ENCODE peak calls at places on chromosomes 4 and X, in six cellular contexts. Q, H, I, V, E and A are unnamed samples. For H3K4me1, the result is how much of the 10 kb centered on the place peaks cover.

GRCh38 chrX:39253551-39253950 is 452.3 kb downstream of the MID1IP1 start:
- DNase-seq in Q (no peak), H (no peak), I (peak), V (no peak), E (no peak), A (no peak)

GRCh38 chr4:71231073-71231752 is 107.6 kb upstream of the SLC4A4 start:
- DNase-seq in Q (no peak), H (peak), I (peak), V (peak), E (no peak), A (peak)

GRCh38 chr4:177313263-177313662 is 3.6 kb downstream of the NEIL3 start:
- DNase-seq in Q (no peak), H (peak), I (peak), V (no peak), E (no peak), A (no peak)

GRCh38 chr4:86816463-86817107 is 32.6 kb downstream of the SLC10A6 start:
- DNase-seq in Q (no peak), H (peak), I (peak), V (no peak), E (no peak), A (no peak)

GRCh38 chrX:21295246-21295820 is 78.9 kb upstream of the CNKSR2 start:
- DNase-seq in Q (no peak), H (no peak), I (no peak), V (no peak), E (no peak), A (no peak)

GRCh38 chr4:82431831-82432230 is 1.4 kb downstream of the ENOPH1 start:
- DNase-seq in Q (no peak), H (no peak), I (no peak), V (no peak), E (no peak), A (no peak)

GRCh38 chr4:158176776-158177175 is 4.0 kb upstream of the GASK1B start:
- DNase-seq in Q (no peak), H (no peak), I (no peak), V (no peak), E (no peak), A (no peak)

GRCh38 chr4:52196606-52197130 is 145.6 kb downstream of the SPATA18 start:
- DNase-seq in Q (no peak), H (no peak), I (no peak), V (no peak), E (no peak), A (no peak)

GRCh38 chr4:7365472-7366179 is 69.1 kb downstream of the PSAPL1 start:
- DNase-seq in Q (no peak), H (no peak), I (peak), V (no peak), E (no peak), A (no peak)

DNA sequence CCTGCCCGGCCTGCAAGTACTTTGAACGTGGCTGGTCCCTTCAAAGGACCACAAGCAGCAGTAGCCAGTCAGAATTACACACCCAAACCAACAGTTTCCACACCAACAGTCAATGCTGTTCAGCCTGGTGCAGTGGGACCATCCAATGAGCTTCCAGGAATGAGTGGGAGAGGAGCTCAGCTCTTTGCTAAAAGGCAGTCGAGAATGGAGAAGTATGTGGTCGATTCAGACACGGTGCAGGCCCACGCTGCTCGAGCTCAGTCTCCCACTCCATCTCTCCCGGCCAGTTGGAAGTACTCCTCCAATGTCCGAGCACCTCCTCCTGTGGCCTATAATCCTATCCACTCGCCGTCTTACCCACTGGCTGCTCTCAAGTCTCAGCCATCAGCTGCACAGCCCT is 104.4 kb upstream of the MYOZ2 start:
- DNase-seq in Q (no peak), H (no peak), I (no peak), V (no peak), E (no peak), A (no peak)
- H3K4me3 ChIP-seq in Q (no peak), H (no peak), I (no peak), V (no peak), E (no peak), A (no peak)

GRCh38 chrX:9825966-9826365 is 39.7 kb downstream of the SHROOM2 start:
- DNase-seq in Q (no peak), H (no peak), I (no peak), V (no peak), E (no peak), A (no peak)

GRCh38 chrX:9825129-9825865 is 39.1 kb downstream of the SHROOM2 start:
- DNase-seq in Q (no peak), H (peak), I (no peak), V (no peak), E (no peak), A (no peak)

GRCh38 chrX:9816094-9816700 is 30.0 kb downstream of the SHROOM2 start:
- DNase-seq in Q (no peak), H (no peak), I (no peak), V (no peak), E (no peak), A (no peak)

GRCh38 chrX:9824554-9824953 is 38.3 kb downstream of the SHROOM2 start:
- DNase-seq in Q (no peak), H (no peak), I (no peak), V (peak), E (no peak), A (no peak)

DNA sequence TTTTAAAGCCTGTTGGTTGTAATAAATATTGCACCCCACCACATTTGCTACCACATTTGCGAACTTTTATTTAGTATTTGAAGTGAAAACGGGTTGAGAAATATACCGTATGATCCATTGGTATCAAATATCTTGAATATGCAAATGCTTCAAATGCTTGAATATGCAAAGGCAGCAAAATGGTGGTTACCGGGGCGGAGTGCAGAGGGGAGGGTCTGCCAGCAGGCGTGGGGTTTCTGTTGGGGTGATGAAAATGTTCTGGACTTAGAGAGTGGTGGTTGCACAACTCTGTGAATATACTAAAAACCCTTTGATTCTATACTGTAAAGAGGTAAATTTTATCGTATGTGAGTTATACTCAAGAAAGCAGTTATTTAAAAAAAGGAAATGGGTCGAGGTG is 35.4 kb downstream of the SHROOM2 start:
- DNase-seq in Q (no peak), H (no peak), I (no peak), V (no peak), E (no peak), A (no peak)
- H3K4me1 ChIP-seq in Q (under half), H (under half), I (under half), V (under half), E (under half), A (under half)

DNA sequence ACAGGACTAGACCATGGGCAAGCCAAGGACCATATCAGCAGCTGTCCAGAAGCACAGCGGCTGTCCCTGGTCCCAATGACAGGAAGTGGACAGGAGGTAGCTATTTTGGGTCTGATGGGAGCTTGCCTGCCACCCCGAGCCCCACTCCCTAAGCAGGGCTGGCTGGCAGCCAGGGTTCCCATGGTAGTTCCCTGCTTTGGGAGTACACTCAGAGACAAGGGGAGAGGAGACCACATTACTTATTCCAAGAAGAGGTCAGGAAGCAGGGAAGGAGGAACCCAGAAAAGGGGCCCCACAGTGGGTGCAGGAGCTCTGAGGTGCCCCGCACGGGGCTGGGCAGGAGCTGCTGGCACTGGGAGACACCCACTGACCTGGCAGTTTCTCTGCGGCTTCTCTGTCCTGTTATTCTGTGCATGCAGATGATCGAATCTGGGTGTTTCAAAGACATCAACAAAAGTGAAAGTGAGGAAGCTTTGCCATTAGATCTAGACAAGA is 36.3 kb downstream of the HTT-AS start:
- DNase-seq in Q (no peak), H (no peak), I (peak), V (peak), E (no peak), A (no peak)
- H3K4me3 ChIP-seq in Q (no peak), H (no peak), I (peak), V (no peak), E (peak), A (peak)

GRCh38 chrX:124033821-124034220 is 72.3 kb downstream of the STAG2 start:
- DNase-seq in Q (no peak), H (peak), I (peak), V (no peak), E (no peak), A (no peak)

GRCh38 chrX:124030520-124030919 is 69.0 kb downstream of the STAG2 start:
- DNase-seq in Q (no peak), H (no peak), I (no peak), V (peak), E (no peak), A (no peak)

GRCh38 chrX:124026529-124026928 is 65.0 kb downstream of the STAG2 start:
- DNase-seq in Q (no peak), H (no peak), I (no peak), V (no peak), E (no peak), A (no peak)

GRCh38 chrX:124023838-124024238 is 62.3 kb downstream of the STAG2 start:
- DNase-seq in Q (no peak), H (peak), I (peak), V (no peak), E (no peak), A (no peak)

GRCh38 chrX:124028177-124028576 is 66.7 kb downstream of the STAG2 start:
- DNase-seq in Q (no peak), H (peak), I (peak), V (no peak), E (no peak), A (no peak)
- H3K4me1 ChIP-seq in Q (under half), H (under half), I (under half), V (under half), E (under half), A (under half)

GRCh38 chrX:148979786-148980185 is 479.4 kb downstream of the AFF2 start:
- DNase-seq in Q (no peak), H (no peak), I (no peak), V (no peak), E (no peak), A (no peak)
- H3K4me3 ChIP-seq in Q (no peak), H (no peak), I (no peak), V (no peak), E (no peak), A (no peak)